ENCODE peak calls at places on chromosomes 6 and 20, in eight cellular contexts. One of them, this sample, is unnamed.

GRCh38 chr6:44022296-44022661 is 105.0 kb downstream of the MRPL14 start:
- DNase-seq in left lung: no peak
- DNase-seq in brain microvascular endothelial cell: no peak
- DNase-seq in heart left ventricle: no peak
- DNase-seq in choroid plexus epithelial cell: no peak
- DNase-seq in uterus: no peak
- DNase-seq in H1: no peak
- DNase-seq in dorsolateral prefrontal cortex: no peak
- DNase-seq in this sample: no peak

GRCh38 chr6:13395272-13396237 is 67.2 kb upstream of the TBC1D7 start:
- DNase-seq in left lung: no peak
- DNase-seq in brain microvascular endothelial cell: peak
- DNase-seq in heart left ventricle: peak
- DNase-seq in choroid plexus epithelial cell: peak
- DNase-seq in uterus: peak
- DNase-seq in H1: no peak
- DNase-seq in dorsolateral prefrontal cortex: peak
- DNase-seq in this sample: peak

GRCh38 chr20:57402206-57403125 is 11.3 kb downstream of the RBM38 start:
- DNase-seq in left lung: peak
- DNase-seq in brain microvascular endothelial cell: no peak
- DNase-seq in heart left ventricle: no peak
- DNase-seq in choroid plexus epithelial cell: no peak
- DNase-seq in uterus: no peak
- DNase-seq in H1: no peak
- DNase-seq in dorsolateral prefrontal cortex: no peak
- DNase-seq in this sample: no peak

GRCh38 chr6:170266061-170266825 is 24.6 kb downstream of the DLL1 start:
- DNase-seq in left lung: no peak
- DNase-seq in brain microvascular endothelial cell: no peak
- DNase-seq in heart left ventricle: peak
- DNase-seq in choroid plexus epithelial cell: no peak
- DNase-seq in uterus: no peak
- DNase-seq in H1: no peak
- DNase-seq in dorsolateral prefrontal cortex: peak
- DNase-seq in this sample: no peak

GRCh38 chr6:99425647-99426453 is 742 bp upstream of the PNISR start:
- DNase-seq in left lung: peak
- DNase-seq in brain microvascular endothelial cell: peak
- DNase-seq in heart left ventricle: peak
- DNase-seq in choroid plexus epithelial cell: peak
- DNase-seq in uterus: peak
- DNase-seq in H1: peak
- DNase-seq in dorsolateral prefrontal cortex: peak
- DNase-seq in this sample: no peak

GRCh38 chr6:39228992-39229767 is at the start of gene KCNK5:
- DNase-seq in left lung: peak
- DNase-seq in brain microvascular endothelial cell: peak
- DNase-seq in heart left ventricle: peak
- DNase-seq in choroid plexus epithelial cell: peak
- DNase-seq in uterus: peak
- DNase-seq in H1: peak
- DNase-seq in dorsolateral prefrontal cortex: peak
- DNase-seq in this sample: no peak

GRCh38 chr6:168280899-168281245 is 38.7 kb downstream of the DACT2 start:
- DNase-seq in left lung: no peak
- DNase-seq in brain microvascular endothelial cell: no peak
- DNase-seq in heart left ventricle: no peak
- DNase-seq in choroid plexus epithelial cell: no peak
- DNase-seq in uterus: no peak
- DNase-seq in H1: no peak
- DNase-seq in dorsolateral prefrontal cortex: no peak
- DNase-seq in this sample: no peak

GRCh38 chr6:882084-882598 is 189.2 kb upstream of the EXOC2 start:
- DNase-seq in left lung: no peak
- DNase-seq in brain microvascular endothelial cell: no peak
- DNase-seq in heart left ventricle: no peak
- DNase-seq in choroid plexus epithelial cell: no peak
- DNase-seq in uterus: no peak
- DNase-seq in H1: no peak
- DNase-seq in dorsolateral prefrontal cortex: no peak
- DNase-seq in this sample: no peak

GRCh38 chr6:121748376-121748775 is 312.9 kb downstream of the GJA1 start:
- DNase-seq in left lung: no peak
- DNase-seq in brain microvascular endothelial cell: no peak
- DNase-seq in heart left ventricle: no peak
- DNase-seq in choroid plexus epithelial cell: peak
- DNase-seq in uterus: no peak
- DNase-seq in H1: no peak
- DNase-seq in dorsolateral prefrontal cortex: no peak
- DNase-seq in this sample: no peak

GRCh38 chr20:11814276-11814675 is 103.4 kb upstream of the BTBD3 start:
- DNase-seq in left lung: no peak
- DNase-seq in brain microvascular endothelial cell: peak
- DNase-seq in heart left ventricle: no peak
- DNase-seq in choroid plexus epithelial cell: peak
- DNase-seq in uterus: no peak
- DNase-seq in H1: no peak
- DNase-seq in dorsolateral prefrontal cortex: no peak
- DNase-seq in this sample: peak

GRCh38 chr6:133430530-133430929 is 189.4 kb downstream of the EYA4 start:
- DNase-seq in left lung: no peak
- DNase-seq in brain microvascular endothelial cell: no peak
- DNase-seq in heart left ventricle: no peak
- DNase-seq in choroid plexus epithelial cell: no peak
- DNase-seq in uterus: no peak
- DNase-seq in H1: no peak
- DNase-seq in dorsolateral prefrontal cortex: no peak
- DNase-seq in this sample: no peak

GRCh38 chr6:32369678-32370077 is 2.0 kb downstream of the TSBP1 start:
- DNase-seq in left lung: no peak
- DNase-seq in brain microvascular endothelial cell: peak
- DNase-seq in heart left ventricle: no peak
- DNase-seq in choroid plexus epithelial cell: peak
- DNase-seq in uterus: no peak
- DNase-seq in H1: no peak
- DNase-seq in dorsolateral prefrontal cortex: no peak
- DNase-seq in this sample: peak

GRCh38 chr20:59042796-59043621 is 423 bp upstream of the PRELID3B start:
- DNase-seq in left lung: peak
- DNase-seq in brain microvascular endothelial cell: peak
- DNase-seq in heart left ventricle: peak
- DNase-seq in choroid plexus epithelial cell: peak
- DNase-seq in uterus: peak
- DNase-seq in H1: peak
- DNase-seq in dorsolateral prefrontal cortex: peak
- DNase-seq in this sample: no peak

GRCh38 chr20:43942661-43943285 is 28.1 kb downstream of the TOX2 start:
- DNase-seq in left lung: no peak
- DNase-seq in brain microvascular endothelial cell: peak
- DNase-seq in heart left ventricle: no peak
- DNase-seq in choroid plexus epithelial cell: peak
- DNase-seq in uterus: no peak
- DNase-seq in H1: no peak
- DNase-seq in dorsolateral prefrontal cortex: no peak
- DNase-seq in this sample: peak

GRCh38 chr6:112640895-112641294 is 293.8 kb downstream of the RFPL4B start:
- DNase-seq in left lung: no peak
- DNase-seq in brain microvascular endothelial cell: peak
- DNase-seq in heart left ventricle: no peak
- DNase-seq in choroid plexus epithelial cell: peak
- DNase-seq in uterus: no peak
- DNase-seq in H1: no peak
- DNase-seq in dorsolateral prefrontal cortex: no peak
- DNase-seq in this sample: peak

GRCh38 chr6:85580878-85581267 is 12.8 kb downstream of the SNX14 start:
- DNase-seq in left lung: no peak
- DNase-seq in brain microvascular endothelial cell: peak
- DNase-seq in heart left ventricle: peak
- DNase-seq in choroid plexus epithelial cell: peak
- DNase-seq in uterus: no peak
- DNase-seq in H1: no peak
- DNase-seq in dorsolateral prefrontal cortex: no peak
- DNase-seq in this sample: no peak

GRCh38 chr6:113039013-113039412 is 691.9 kb downstream of the RFPL4B start:
- DNase-seq in left lung: no peak
- DNase-seq in brain microvascular endothelial cell: no peak
- DNase-seq in heart left ventricle: no peak
- DNase-seq in choroid plexus epithelial cell: peak
- DNase-seq in uterus: no peak
- DNase-seq in H1: no peak
- DNase-seq in dorsolateral prefrontal cortex: no peak
- DNase-seq in this sample: no peak

GRCh38 chr6:1070085-1070521 is 241.8 kb upstream of the FOXQ1 start:
- DNase-seq in left lung: no peak
- DNase-seq in brain microvascular endothelial cell: no peak
- DNase-seq in heart left ventricle: no peak
- DNase-seq in choroid plexus epithelial cell: no peak
- DNase-seq in uterus: no peak
- DNase-seq in H1: no peak
- DNase-seq in dorsolateral prefrontal cortex: no peak
- DNase-seq in this sample: no peak

GRCh38 chr6:25876203-25876602 is 2.2 kb upstream of the SLC17A3 start:
- DNase-seq in left lung: no peak
- DNase-seq in brain microvascular endothelial cell: no peak
- DNase-seq in heart left ventricle: no peak
- DNase-seq in choroid plexus epithelial cell: peak
- DNase-seq in uterus: no peak
- DNase-seq in H1: no peak
- DNase-seq in dorsolateral prefrontal cortex: no peak
- DNase-seq in this sample: no peak

GRCh38 chr6:127120787-127121636 is 2.5 kb downstream of the RSPO3 start:
- DNase-seq in left lung: peak
- DNase-seq in brain microvascular endothelial cell: peak
- DNase-seq in heart left ventricle: peak
- DNase-seq in choroid plexus epithelial cell: peak
- DNase-seq in uterus: peak
- DNase-seq in H1: no peak
- DNase-seq in dorsolateral prefrontal cortex: peak
- DNase-seq in this sample: peak
- TF ChIP-seq CTCF in left lung: peak
- TF ChIP-seq CTCF in brain microvascular endothelial cell: peak
- TF ChIP-seq CTCF in heart left ventricle: peak
- TF ChIP-seq CTCF in choroid plexus epithelial cell: peak
- TF ChIP-seq CTCF in uterus: peak
- TF ChIP-seq CTCF in H1: peak
- TF ChIP-seq CTCF in dorsolateral prefrontal cortex: peak
- TF ChIP-seq CTCF in this sample: peak

DNA sequence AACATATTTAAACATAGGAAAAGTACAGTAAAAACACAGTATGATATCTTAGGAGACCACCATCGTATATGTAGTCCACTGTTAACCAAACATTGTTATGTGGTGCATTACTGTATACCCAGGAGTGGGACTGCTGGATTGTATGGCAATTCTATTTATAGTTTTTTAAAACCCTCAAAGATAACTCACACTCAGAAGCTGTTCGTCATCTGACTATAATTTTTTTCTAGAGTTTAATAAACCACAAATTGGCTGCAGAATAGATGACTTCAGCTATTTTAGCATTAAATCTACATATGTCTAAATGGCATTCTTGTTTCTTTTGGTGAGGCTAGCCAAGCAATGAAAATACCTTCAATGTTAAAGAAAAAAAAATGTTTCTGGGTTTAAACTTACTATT is 134.2 kb upstream of the BMP5 start:
- DNase-seq in left lung: no peak
- DNase-seq in brain microvascular endothelial cell: no peak
- DNase-seq in heart left ventricle: no peak
- DNase-seq in choroid plexus epithelial cell: no peak
- DNase-seq in uterus: no peak
- DNase-seq in H1: no peak
- DNase-seq in dorsolateral prefrontal cortex: no peak
- DNase-seq in this sample: peak
- H3K4me3 ChIP-seq in left lung: no peak
- H3K4me3 ChIP-seq in brain microvascular endothelial cell: no peak
- H3K4me3 ChIP-seq in heart left ventricle: no peak
- H3K4me3 ChIP-seq in choroid plexus epithelial cell: no peak
- H3K4me3 ChIP-seq in uterus: no peak
- H3K4me3 ChIP-seq in H1: no peak
- H3K4me3 ChIP-seq in dorsolateral prefrontal cortex: no peak
- H3K4me3 ChIP-seq in this sample: no peak

GRCh38 chr20:41247523-41248370 is 69.8 kb downstream of the ZHX3 start:
- DNase-seq in left lung: no peak
- DNase-seq in brain microvascular endothelial cell: no peak
- DNase-seq in heart left ventricle: no peak
- DNase-seq in choroid plexus epithelial cell: no peak
- DNase-seq in uterus: no peak
- DNase-seq in H1: no peak
- DNase-seq in dorsolateral prefrontal cortex: no peak
- DNase-seq in this sample: no peak

GRCh38 chr20:41242807-41243206 is 74.7 kb downstream of the ZHX3 start:
- DNase-seq in left lung: no peak
- DNase-seq in brain microvascular endothelial cell: no peak
- DNase-seq in heart left ventricle: no peak
- DNase-seq in choroid plexus epithelial cell: no peak
- DNase-seq in uterus: no peak
- DNase-seq in H1: no peak
- DNase-seq in dorsolateral prefrontal cortex: no peak
- DNase-seq in this sample: no peak

GRCh38 chr20:41248371-41249024 is 69.0 kb downstream of the ZHX3 start:
- DNase-seq in left lung: no peak
- DNase-seq in brain microvascular endothelial cell: peak
- DNase-seq in heart left ventricle: no peak
- DNase-seq in choroid plexus epithelial cell: peak
- DNase-seq in uterus: peak
- DNase-seq in H1: no peak
- DNase-seq in dorsolateral prefrontal cortex: no peak
- DNase-seq in this sample: no peak

GRCh38 chr20:41242352-41242751 is 75.2 kb downstream of the ZHX3 start:
- DNase-seq in left lung: no peak
- DNase-seq in brain microvascular endothelial cell: no peak
- DNase-seq in heart left ventricle: no peak
- DNase-seq in choroid plexus epithelial cell: no peak
- DNase-seq in uterus: no peak
- DNase-seq in H1: no peak
- DNase-seq in dorsolateral prefrontal cortex: no peak
- DNase-seq in this sample: no peak

GRCh38 chr20:41245086-41245707 is 72.3 kb downstream of the ZHX3 start:
- DNase-seq in left lung: no peak
- DNase-seq in brain microvascular endothelial cell: no peak
- DNase-seq in heart left ventricle: peak
- DNase-seq in choroid plexus epithelial cell: peak
- DNase-seq in uterus: no peak
- DNase-seq in H1: peak
- DNase-seq in dorsolateral prefrontal cortex: no peak
- DNase-seq in this sample: no peak
- TF ChIP-seq CTCF in left lung: no peak
- TF ChIP-seq CTCF in brain microvascular endothelial cell: peak
- TF ChIP-seq CTCF in heart left ventricle: no peak
- TF ChIP-seq CTCF in choroid plexus epithelial cell: peak
- TF ChIP-seq CTCF in uterus: peak
- TF ChIP-seq CTCF in H1: no peak
- TF ChIP-seq CTCF in dorsolateral prefrontal cortex: no peak
- TF ChIP-seq CTCF in this sample: no peak

DNA sequence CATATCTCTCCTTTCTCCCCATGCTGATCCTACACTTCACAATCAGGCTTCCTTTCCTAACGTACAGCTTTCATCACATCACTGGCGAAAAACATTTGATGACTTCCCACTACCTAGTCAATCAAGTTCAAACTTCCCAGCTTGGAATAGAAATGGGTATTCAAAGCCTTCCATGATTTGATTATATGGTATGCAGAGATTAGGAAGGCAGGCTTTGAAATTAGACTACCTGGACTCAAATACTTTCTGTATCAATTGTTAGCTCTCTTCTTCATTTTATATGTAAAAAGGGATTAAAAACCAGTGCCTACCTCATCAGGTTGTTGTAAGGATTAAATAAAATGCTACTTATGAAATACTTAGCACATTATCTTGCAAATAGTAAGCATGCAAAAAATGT is 7.7 kb downstream of the NCOA6 start:
- DNase-seq in left lung: no peak
- DNase-seq in brain microvascular endothelial cell: no peak
- DNase-seq in heart left ventricle: no peak
- DNase-seq in choroid plexus epithelial cell: no peak
- DNase-seq in uterus: no peak
- DNase-seq in H1: no peak
- DNase-seq in dorsolateral prefrontal cortex: no peak
- DNase-seq in this sample: no peak
- H3K4me3 ChIP-seq in left lung: no peak
- H3K4me3 ChIP-seq in brain microvascular endothelial cell: no peak
- H3K4me3 ChIP-seq in heart left ventricle: no peak
- H3K4me3 ChIP-seq in choroid plexus epithelial cell: no peak
- H3K4me3 ChIP-seq in uterus: no peak
- H3K4me3 ChIP-seq in H1: no peak
- H3K4me3 ChIP-seq in dorsolateral prefrontal cortex: no peak
- H3K4me3 ChIP-seq in this sample: no peak

This sample was measured in AG04449.